ENCODE peak calls at places on chromosomes 3 and 15, in seven cellular contexts. One of them, this sample, is unnamed.

GRCh38 chr3:30277494-30277893 is 328.9 kb upstream of the TGFBR2 start:
- DNase-seq in HCEC 1CT: no peak
- DNase-seq in MM.1S: no peak
- DNase-seq in posterior cingulate gyrus: no peak
- DNase-seq in endodermal cell: no peak
- DNase-seq in NCI-H1694: no peak
- DNase-seq in Kasumi-1: no peak
- DNase-seq in this sample: no peak

GRCh38 chr3:147298511-147298982 is 107.8 kb downstream of the ZIC4 start:
- DNase-seq in MM.1S: no peak
- DNase-seq in NCI-H1694: no peak
- DNase-seq in endodermal cell: no peak
- DNase-seq in posterior cingulate gyrus: no peak
- DNase-seq in HCEC 1CT: peak
- DNase-seq in Kasumi-1: no peak
- DNase-seq in this sample: no peak

GRCh38 chr3:123071146-123071545 is 4.3 kb downstream of the PDIA5 start:
- DNase-seq in posterior cingulate gyrus: peak
- DNase-seq in NCI-H1694: peak
- DNase-seq in HCEC 1CT: no peak
- DNase-seq in Kasumi-1: no peak
- DNase-seq in endodermal cell: peak
- DNase-seq in MM.1S: no peak
- DNase-seq in this sample: peak

GRCh38 chr3:99484871-99485270 is 153.5 kb upstream of the COL8A1 start:
- DNase-seq in MM.1S: no peak
- DNase-seq in NCI-H1694: no peak
- DNase-seq in Kasumi-1: peak
- DNase-seq in HCEC 1CT: peak
- DNase-seq in endodermal cell: no peak
- DNase-seq in posterior cingulate gyrus: no peak
- DNase-seq in this sample: no peak

GRCh38 chr15:96554541-96554940 is 224.0 kb downstream of the NR2F2 start:
- DNase-seq in posterior cingulate gyrus: no peak
- DNase-seq in endodermal cell: no peak
- DNase-seq in HCEC 1CT: no peak
- DNase-seq in Kasumi-1: no peak
- DNase-seq in MM.1S: no peak
- DNase-seq in NCI-H1694: no peak
- DNase-seq in this sample: no peak

GRCh38 chr3:44365952-44366351 is 27.4 kb downstream of the TCAIM start:
- DNase-seq in posterior cingulate gyrus: no peak
- DNase-seq in endodermal cell: no peak
- DNase-seq in NCI-H1694: no peak
- DNase-seq in MM.1S: no peak
- DNase-seq in HCEC 1CT: no peak
- DNase-seq in Kasumi-1: no peak
- DNase-seq in this sample: no peak

GRCh38 chr15:99578809-99579208 is 13.0 kb downstream of the MEF2A start:
- DNase-seq in endodermal cell: no peak
- DNase-seq in NCI-H1694: no peak
- DNase-seq in Kasumi-1: no peak
- DNase-seq in posterior cingulate gyrus: no peak
- DNase-seq in MM.1S: no peak
- DNase-seq in HCEC 1CT: no peak
- DNase-seq in this sample: no peak

GRCh38 chr15:45668386-45668785 is 33.6 kb downstream of the SQOR start:
- DNase-seq in NCI-H1694: no peak
- DNase-seq in Kasumi-1: no peak
- DNase-seq in posterior cingulate gyrus: no peak
- DNase-seq in HCEC 1CT: no peak
- DNase-seq in MM.1S: no peak
- DNase-seq in endodermal cell: no peak
- DNase-seq in this sample: no peak

GRCh38 chr3:49469037-49469875 is 811 bp upstream of the DAG1 start:
- DNase-seq in endodermal cell: peak
- DNase-seq in MM.1S: no peak
- DNase-seq in posterior cingulate gyrus: peak
- DNase-seq in HCEC 1CT: peak
- DNase-seq in Kasumi-1: no peak
- DNase-seq in NCI-H1694: no peak
- DNase-seq in this sample: no peak

GRCh38 chr3:16066975-16067374 is 107.5 kb upstream of the GALNT15 start:
- DNase-seq in MM.1S: no peak
- DNase-seq in endodermal cell: no peak
- DNase-seq in posterior cingulate gyrus: no peak
- DNase-seq in Kasumi-1: no peak
- DNase-seq in NCI-H1694: no peak
- DNase-seq in HCEC 1CT: peak
- DNase-seq in this sample: no peak

GRCh38 chr15:48937886-48938285 is 25.8 kb downstream of the SHC4 start:
- DNase-seq in NCI-H1694: no peak
- DNase-seq in endodermal cell: no peak
- DNase-seq in Kasumi-1: no peak
- DNase-seq in posterior cingulate gyrus: no peak
- DNase-seq in MM.1S: no peak
- DNase-seq in HCEC 1CT: no peak
- DNase-seq in this sample: no peak

GRCh38 chr15:80514071-80514780 is 110.0 kb downstream of the ARNT2 start:
- DNase-seq in endodermal cell: no peak
- DNase-seq in posterior cingulate gyrus: no peak
- DNase-seq in MM.1S: no peak
- DNase-seq in NCI-H1694: no peak
- DNase-seq in HCEC 1CT: peak
- DNase-seq in Kasumi-1: no peak
- DNase-seq in this sample: no peak

GRCh38 chr3:110384601-110385000 is 687.0 kb upstream of the NECTIN3 start:
- DNase-seq in HCEC 1CT: peak
- DNase-seq in posterior cingulate gyrus: no peak
- DNase-seq in Kasumi-1: no peak
- DNase-seq in MM.1S: no peak
- DNase-seq in endodermal cell: no peak
- DNase-seq in NCI-H1694: no peak
- DNase-seq in this sample: no peak